ENCODE peak calls at places on chromosome 2, in nine cellular contexts. One of them, this sample, is unnamed.

GRCh38 chr2:207937818-207938217 is 87.5 kb downstream of the PLEKHM3 start:
- DNase-seq in IMR-90: peak
- DNase-seq in adrenal gland: no peak
- DNase-seq in astrocyte: no peak
- DNase-seq in cardiac fibroblast: peak
- DNase-seq in endothelial cell of umbilical vein: peak
- DNase-seq in nephron progenitor cell: no peak
- DNase-seq in A549: no peak
- DNase-seq in fibroblast of pulmonary artery: peak
- DNase-seq in this sample: peak

GRCh38 chr2:186968277-186968676 is 119.3 kb upstream of the ZSWIM2 start:
- DNase-seq in IMR-90: no peak
- DNase-seq in adrenal gland: no peak
- DNase-seq in astrocyte: no peak
- DNase-seq in cardiac fibroblast: no peak
- DNase-seq in endothelial cell of umbilical vein: no peak
- DNase-seq in nephron progenitor cell: no peak
- DNase-seq in A549: no peak
- DNase-seq in fibroblast of pulmonary artery: no peak
- DNase-seq in this sample: no peak

GRCh38 chr2:111900859-111901258 is 2.5 kb downstream of the MERTK start:
- DNase-seq in IMR-90: peak
- DNase-seq in adrenal gland: peak
- DNase-seq in astrocyte: no peak
- DNase-seq in cardiac fibroblast: peak
- DNase-seq in endothelial cell of umbilical vein: peak
- DNase-seq in nephron progenitor cell: no peak
- DNase-seq in A549: peak
- DNase-seq in fibroblast of pulmonary artery: peak
- DNase-seq in this sample: peak

GRCh38 chr2:20582600-20583221 is 68.2 kb downstream of the HS1BP3 start:
- DNase-seq in IMR-90: no peak
- DNase-seq in adrenal gland: no peak
- DNase-seq in astrocyte: no peak
- DNase-seq in cardiac fibroblast: no peak
- DNase-seq in endothelial cell of umbilical vein: no peak
- DNase-seq in nephron progenitor cell: no peak
- DNase-seq in A549: no peak
- DNase-seq in fibroblast of pulmonary artery: no peak
- DNase-seq in this sample: no peak

GRCh38 chr2:88746929-88747490 is 55.5 kb downstream of the RPIA start:
- DNase-seq in IMR-90: no peak
- DNase-seq in adrenal gland: no peak
- DNase-seq in astrocyte: no peak
- DNase-seq in cardiac fibroblast: no peak
- DNase-seq in endothelial cell of umbilical vein: no peak
- DNase-seq in nephron progenitor cell: no peak
- DNase-seq in A549: no peak
- DNase-seq in fibroblast of pulmonary artery: no peak
- DNase-seq in this sample: no peak

GRCh38 chr2:232103140-232103737 is 141.7 kb downstream of the DIS3L2 start:
- DNase-seq in IMR-90: no peak
- DNase-seq in adrenal gland: no peak
- DNase-seq in astrocyte: peak
- DNase-seq in cardiac fibroblast: peak
- DNase-seq in endothelial cell of umbilical vein: peak
- DNase-seq in nephron progenitor cell: no peak
- DNase-seq in A549: no peak
- DNase-seq in fibroblast of pulmonary artery: peak
- DNase-seq in this sample: no peak

GRCh38 chr2:196278491-196278911 is 107.1 kb upstream of the STK17B start:
- DNase-seq in IMR-90: peak
- DNase-seq in adrenal gland: no peak
- DNase-seq in astrocyte: peak
- DNase-seq in cardiac fibroblast: peak
- DNase-seq in endothelial cell of umbilical vein: peak
- DNase-seq in nephron progenitor cell: no peak
- DNase-seq in A549: no peak
- DNase-seq in fibroblast of pulmonary artery: peak
- DNase-seq in this sample: peak

GRCh38 chr2:46335404-46335965 is 38.3 kb downstream of the EPAS1 start:
- DNase-seq in IMR-90: peak
- DNase-seq in adrenal gland: no peak
- DNase-seq in astrocyte: peak
- DNase-seq in cardiac fibroblast: peak
- DNase-seq in endothelial cell of umbilical vein: peak
- DNase-seq in nephron progenitor cell: peak
- DNase-seq in A549: peak
- DNase-seq in fibroblast of pulmonary artery: peak
- DNase-seq in this sample: peak

GRCh38 chr2:120740765-120741513 is 5.3 kb downstream of the GLI2 start:
- DNase-seq in IMR-90: peak
- DNase-seq in adrenal gland: no peak
- DNase-seq in astrocyte: no peak
- DNase-seq in cardiac fibroblast: peak
- DNase-seq in endothelial cell of umbilical vein: no peak
- DNase-seq in nephron progenitor cell: peak
- DNase-seq in A549: no peak
- DNase-seq in fibroblast of pulmonary artery: no peak
- DNase-seq in this sample: peak

GRCh38 chr2:62381672-62382071 is 124.3 kb downstream of the TMEM17 start:
- DNase-seq in IMR-90: no peak
- DNase-seq in adrenal gland: no peak
- DNase-seq in astrocyte: no peak
- DNase-seq in cardiac fibroblast: no peak
- DNase-seq in endothelial cell of umbilical vein: no peak
- DNase-seq in nephron progenitor cell: no peak
- DNase-seq in A549: no peak
- DNase-seq in fibroblast of pulmonary artery: no peak
- DNase-seq in this sample: no peak

GRCh38 chr2:174971868-174972781 is 33.1 kb downstream of the CHN1 start:
- DNase-seq in IMR-90: peak
- DNase-seq in adrenal gland: peak
- DNase-seq in astrocyte: peak
- DNase-seq in cardiac fibroblast: peak
- DNase-seq in endothelial cell of umbilical vein: peak
- DNase-seq in nephron progenitor cell: no peak
- DNase-seq in A549: peak
- DNase-seq in fibroblast of pulmonary artery: peak
- DNase-seq in this sample: peak

GRCh38 chr2:188610827-188611226 is 319.2 kb downstream of the GULP1 start:
- DNase-seq in IMR-90: peak
- DNase-seq in adrenal gland: no peak
- DNase-seq in astrocyte: peak
- DNase-seq in cardiac fibroblast: peak
- DNase-seq in endothelial cell of umbilical vein: no peak
- DNase-seq in nephron progenitor cell: no peak
- DNase-seq in A549: no peak
- DNase-seq in fibroblast of pulmonary artery: no peak
- DNase-seq in this sample: peak

GRCh38 chr2:119696005-119696404 is 17.0 kb downstream of the TMEM177 start:
- DNase-seq in IMR-90: no peak
- DNase-seq in adrenal gland: no peak
- DNase-seq in astrocyte: no peak
- DNase-seq in cardiac fibroblast: no peak
- DNase-seq in endothelial cell of umbilical vein: no peak
- DNase-seq in nephron progenitor cell: no peak
- DNase-seq in A549: no peak
- DNase-seq in fibroblast of pulmonary artery: no peak
- DNase-seq in this sample: no peak

GRCh38 chr2:28633739-28634138 is 117.9 kb upstream of the PPP1CB start:
- DNase-seq in IMR-90: peak
- DNase-seq in adrenal gland: no peak
- DNase-seq in astrocyte: peak
- DNase-seq in cardiac fibroblast: peak
- DNase-seq in endothelial cell of umbilical vein: no peak
- DNase-seq in nephron progenitor cell: no peak
- DNase-seq in A549: no peak
- DNase-seq in fibroblast of pulmonary artery: peak
- DNase-seq in this sample: peak

GRCh38 chr2:10499911-10500521 is 51.9 kb upstream of the ODC1 start:
- DNase-seq in IMR-90: no peak
- DNase-seq in adrenal gland: no peak
- DNase-seq in astrocyte: no peak
- DNase-seq in cardiac fibroblast: no peak
- DNase-seq in endothelial cell of umbilical vein: no peak
- DNase-seq in nephron progenitor cell: no peak
- DNase-seq in A549: no peak
- DNase-seq in fibroblast of pulmonary artery: no peak
- DNase-seq in this sample: no peak

GRCh38 chr2:29420999-29421856 is 306.0 kb downstream of the CLIP4 start:
- DNase-seq in IMR-90: peak
- DNase-seq in adrenal gland: no peak
- DNase-seq in astrocyte: no peak
- DNase-seq in cardiac fibroblast: peak
- DNase-seq in endothelial cell of umbilical vein: no peak
- DNase-seq in nephron progenitor cell: peak
- DNase-seq in A549: no peak
- DNase-seq in fibroblast of pulmonary artery: peak
- DNase-seq in this sample: no peak

GRCh38 chr2:10985260-10985659 is 73.5 kb downstream of the KCNF1 start:
- DNase-seq in IMR-90: no peak
- DNase-seq in adrenal gland: no peak
- DNase-seq in astrocyte: no peak
- DNase-seq in cardiac fibroblast: no peak
- DNase-seq in endothelial cell of umbilical vein: no peak
- DNase-seq in nephron progenitor cell: no peak
- DNase-seq in A549: no peak
- DNase-seq in fibroblast of pulmonary artery: no peak
- DNase-seq in this sample: no peak

GRCh38 chr2:18752667-18753422 is 163.5 kb upstream of the NT5C1B start:
- DNase-seq in IMR-90: peak
- DNase-seq in adrenal gland: no peak
- DNase-seq in astrocyte: no peak
- DNase-seq in cardiac fibroblast: peak
- DNase-seq in endothelial cell of umbilical vein: no peak
- DNase-seq in nephron progenitor cell: no peak
- DNase-seq in A549: no peak
- DNase-seq in fibroblast of pulmonary artery: peak
- DNase-seq in this sample: no peak
- TF ChIP-seq CTCF in IMR-90: peak
- TF ChIP-seq CTCF in adrenal gland: no peak
- TF ChIP-seq CTCF in astrocyte: no peak
- TF ChIP-seq CTCF in cardiac fibroblast: peak
- TF ChIP-seq CTCF in endothelial cell of umbilical vein: no peak
- TF ChIP-seq CTCF in nephron progenitor cell: no peak
- TF ChIP-seq CTCF in A549: peak
- TF ChIP-seq CTCF in fibroblast of pulmonary artery: peak
- TF ChIP-seq CTCF in this sample: peak

GRCh38 chr2:96509114-96509846 is 4.1 kb upstream of the NEURL3 start:
- DNase-seq in IMR-90: peak
- DNase-seq in adrenal gland: peak
- DNase-seq in astrocyte: peak
- DNase-seq in cardiac fibroblast: peak
- DNase-seq in endothelial cell of umbilical vein: peak
- DNase-seq in nephron progenitor cell: peak
- DNase-seq in A549: peak
- DNase-seq in fibroblast of pulmonary artery: peak
- DNase-seq in this sample: peak
- TF ChIP-seq CTCF in IMR-90: peak
- TF ChIP-seq CTCF in adrenal gland: peak
- TF ChIP-seq CTCF in astrocyte: peak
- TF ChIP-seq CTCF in cardiac fibroblast: peak
- TF ChIP-seq CTCF in endothelial cell of umbilical vein: peak
- TF ChIP-seq CTCF in nephron progenitor cell: peak
- TF ChIP-seq CTCF in A549: peak
- TF ChIP-seq CTCF in fibroblast of pulmonary artery: peak
- TF ChIP-seq CTCF in this sample: peak

DNA sequence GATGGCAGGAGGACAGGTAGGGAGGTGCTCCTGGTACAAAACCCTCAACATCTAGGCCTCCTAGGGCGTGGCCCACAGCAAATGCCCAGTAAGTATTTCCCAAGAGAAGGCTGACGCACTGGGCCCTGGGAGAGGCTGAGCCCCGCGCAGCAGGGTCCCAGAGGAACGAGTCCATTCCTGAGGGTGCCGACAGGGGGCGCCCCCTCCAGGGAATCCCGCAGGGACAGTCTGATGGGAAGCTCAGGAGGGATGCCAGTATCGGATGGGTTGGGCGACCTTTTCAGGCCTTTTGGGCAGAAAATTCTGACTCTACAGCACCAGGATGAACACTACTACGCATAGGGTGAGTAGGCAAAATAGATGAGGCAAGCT is 8.8 kb downstream of the BOLA3 start:
- DNase-seq in IMR-90: no peak
- DNase-seq in adrenal gland: no peak
- DNase-seq in astrocyte: no peak
- DNase-seq in cardiac fibroblast: no peak
- DNase-seq in endothelial cell of umbilical vein: no peak
- DNase-seq in nephron progenitor cell: no peak
- DNase-seq in A549: no peak
- DNase-seq in fibroblast of pulmonary artery: no peak
- DNase-seq in this sample: no peak
- TF ChIP-seq CTCF in IMR-90: no peak
- TF ChIP-seq CTCF in adrenal gland: no peak
- TF ChIP-seq CTCF in astrocyte: no peak
- TF ChIP-seq CTCF in cardiac fibroblast: no peak
- TF ChIP-seq CTCF in endothelial cell of umbilical vein: peak
- TF ChIP-seq CTCF in nephron progenitor cell: peak
- TF ChIP-seq CTCF in A549: peak
- TF ChIP-seq CTCF in fibroblast of pulmonary artery: no peak
- TF ChIP-seq CTCF in this sample: peak

DNA sequence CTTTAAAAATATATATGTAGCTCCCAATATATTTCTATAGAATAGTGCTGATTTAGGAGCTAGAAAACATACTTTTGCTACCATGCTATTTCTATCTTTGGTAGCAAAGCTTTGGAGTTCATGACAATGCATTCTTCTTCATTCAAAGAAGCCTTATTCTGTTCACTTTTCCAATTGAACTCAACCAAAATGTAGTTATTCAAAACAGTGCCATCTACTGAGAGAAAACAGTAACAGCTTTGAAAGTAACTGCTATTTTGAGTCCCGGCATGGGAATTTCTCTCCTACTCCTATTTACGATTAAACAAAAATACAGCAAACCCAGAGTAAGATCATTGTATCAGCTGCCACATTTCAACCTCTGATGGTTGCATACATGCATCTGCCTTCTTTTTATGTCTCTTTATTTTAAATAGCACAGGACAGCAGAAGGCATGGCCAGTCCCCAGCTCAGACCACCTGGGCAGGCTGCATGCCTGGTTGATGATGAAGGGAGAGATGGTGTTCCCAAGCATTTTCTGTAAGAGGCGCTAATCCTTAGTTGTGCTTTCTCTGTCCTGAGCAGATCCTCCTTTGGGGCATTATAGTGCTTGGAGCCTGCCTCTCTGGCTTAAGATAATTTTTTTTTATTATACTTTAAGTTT is 69.7 kb upstream of the SULT1C3 start:
- DNase-seq in IMR-90: peak
- DNase-seq in adrenal gland: no peak
- DNase-seq in astrocyte: peak
- DNase-seq in cardiac fibroblast: peak
- DNase-seq in endothelial cell of umbilical vein: peak
- DNase-seq in nephron progenitor cell: no peak
- DNase-seq in A549: peak
- DNase-seq in fibroblast of pulmonary artery: peak
- DNase-seq in this sample: peak
- TF ChIP-seq CTCF in IMR-90: peak
- TF ChIP-seq CTCF in adrenal gland: peak
- TF ChIP-seq CTCF in astrocyte: peak
- TF ChIP-seq CTCF in cardiac fibroblast: peak
- TF ChIP-seq CTCF in endothelial cell of umbilical vein: no peak
- TF ChIP-seq CTCF in nephron progenitor cell: peak
- TF ChIP-seq CTCF in A549: peak
- TF ChIP-seq CTCF in fibroblast of pulmonary artery: peak
- TF ChIP-seq CTCF in this sample: peak